ENCODE peak calls at places on chromosomes 13 and 19, in five cellular contexts. One of them, this sample, is unnamed.

GRCh38 chr19:2567580-2567979 is 91.7 kb downstream of the GADD45B start:
- DNase-seq in heart left ventricle: peak
- DNase-seq in breast epithelium: no peak
- DNase-seq in neural progenitor cell: no peak
- DNase-seq in mucosa of descending colon: peak
- DNase-seq in this sample: no peak

GRCh38 chr19:50639121-50640112 is at the start of gene SYT3:
- DNase-seq in neural progenitor cell: peak
- DNase-seq in mucosa of descending colon: peak
- DNase-seq in heart left ventricle: peak
- DNase-seq in breast epithelium: no peak
- DNase-seq in this sample: peak

GRCh38 chr13:50377726-50378270 is 362.6 kb downstream of the KCNRG start:
- DNase-seq in neural progenitor cell: no peak
- DNase-seq in mucosa of descending colon: no peak
- DNase-seq in heart left ventricle: no peak
- DNase-seq in breast epithelium: no peak
- DNase-seq in this sample: no peak

GRCh38 chr13:67134322-67135129 is 95.6 kb downstream of the PCDH9 start:
- DNase-seq in mucosa of descending colon: no peak
- DNase-seq in heart left ventricle: no peak
- DNase-seq in breast epithelium: no peak
- DNase-seq in neural progenitor cell: no peak
- DNase-seq in this sample: no peak

GRCh38 chr19:33291623-33292534 is 10.5 kb downstream of the CEBPA start:
- DNase-seq in mucosa of descending colon: peak
- DNase-seq in neural progenitor cell: no peak
- DNase-seq in breast epithelium: no peak
- DNase-seq in heart left ventricle: no peak
- DNase-seq in this sample: no peak

GRCh38 chr19:57212109-57212508 is 18.7 kb upstream of the AURKC start:
- DNase-seq in heart left ventricle: no peak
- DNase-seq in breast epithelium: no peak
- DNase-seq in neural progenitor cell: no peak
- DNase-seq in mucosa of descending colon: no peak
- DNase-seq in this sample: peak

GRCh38 chr13:43230989-43231388 is 207.6 kb downstream of the DNAJC15 start:
- DNase-seq in breast epithelium: no peak
- DNase-seq in heart left ventricle: no peak
- DNase-seq in neural progenitor cell: no peak
- DNase-seq in mucosa of descending colon: no peak
- DNase-seq in this sample: no peak

GRCh38 chr13:68063181-68063580 is 833.0 kb upstream of the PCDH9 start:
- DNase-seq in breast epithelium: no peak
- DNase-seq in heart left ventricle: no peak
- DNase-seq in mucosa of descending colon: no peak
- DNase-seq in neural progenitor cell: no peak
- DNase-seq in this sample: no peak

GRCh38 chr13:39132286-39132685 is 94.0 kb downstream of the NHLRC3 start:
- DNase-seq in mucosa of descending colon: no peak
- DNase-seq in breast epithelium: no peak
- DNase-seq in neural progenitor cell: no peak
- DNase-seq in heart left ventricle: no peak
- DNase-seq in this sample: no peak

GRCh38 chr13:114053026-114053425 is 79.2 kb upstream of the C13orf46 start:
- DNase-seq in breast epithelium: no peak
- DNase-seq in mucosa of descending colon: no peak
- DNase-seq in heart left ventricle: no peak
- DNase-seq in neural progenitor cell: no peak
- DNase-seq in this sample: peak

GRCh38 chr13:44267966-44268365 is 105.7 kb upstream of the SERP2 start:
- DNase-seq in breast epithelium: no peak
- DNase-seq in mucosa of descending colon: no peak
- DNase-seq in heart left ventricle: no peak
- DNase-seq in neural progenitor cell: no peak
- DNase-seq in this sample: peak

GRCh38 chr13:48533207-48533499 is 273 bp upstream of the RCBTB2 start:
- DNase-seq in heart left ventricle: no peak
- DNase-seq in mucosa of descending colon: no peak
- DNase-seq in breast epithelium: no peak
- DNase-seq in neural progenitor cell: no peak
- DNase-seq in this sample: peak

GRCh38 chr13:18947376-18947977 is 234.1 kb downstream of the TUBA3C start:
- DNase-seq in neural progenitor cell: no peak
- DNase-seq in mucosa of descending colon: no peak
- DNase-seq in breast epithelium: no peak
- DNase-seq in heart left ventricle: no peak
- DNase-seq in this sample: no peak

GRCh38 chr19:5343848-5344247 is 3.2 kb upstream of the PTPRS start:
- DNase-seq in breast epithelium: no peak
- DNase-seq in mucosa of descending colon: no peak
- DNase-seq in neural progenitor cell: no peak
- DNase-seq in heart left ventricle: no peak
- DNase-seq in this sample: peak

GRCh38 chr13:43266953-43267615 is 243.7 kb downstream of the DNAJC15 start:
- DNase-seq in neural progenitor cell: peak
- DNase-seq in mucosa of descending colon: no peak
- DNase-seq in heart left ventricle: no peak
- DNase-seq in breast epithelium: no peak
- DNase-seq in this sample: no peak

GRCh38 chr19:36423925-36424324 is 5.5 kb upstream of the ZFP82 start:
- DNase-seq in breast epithelium: no peak
- DNase-seq in neural progenitor cell: no peak
- DNase-seq in mucosa of descending colon: no peak
- DNase-seq in heart left ventricle: no peak
- DNase-seq in this sample: no peak

GRCh38 chr13:112924365-112924764 is 44.6 kb upstream of the MCF2L start:
- DNase-seq in neural progenitor cell: no peak
- DNase-seq in mucosa of descending colon: no peak
- DNase-seq in breast epithelium: no peak
- DNase-seq in heart left ventricle: no peak
- DNase-seq in this sample: no peak

GRCh38 chr19:14505488-14506239 is 9.7 kb upstream of the GIPC1 start:
- DNase-seq in breast epithelium: peak
- DNase-seq in mucosa of descending colon: peak
- DNase-seq in neural progenitor cell: peak
- DNase-seq in heart left ventricle: no peak
- DNase-seq in this sample: peak

GRCh38 chr19:35663981-35664380 is 2.3 kb upstream of the UPK1A start:
- DNase-seq in mucosa of descending colon: no peak
- DNase-seq in neural progenitor cell: no peak
- DNase-seq in heart left ventricle: no peak
- DNase-seq in breast epithelium: no peak
- DNase-seq in this sample: no peak

DNA sequence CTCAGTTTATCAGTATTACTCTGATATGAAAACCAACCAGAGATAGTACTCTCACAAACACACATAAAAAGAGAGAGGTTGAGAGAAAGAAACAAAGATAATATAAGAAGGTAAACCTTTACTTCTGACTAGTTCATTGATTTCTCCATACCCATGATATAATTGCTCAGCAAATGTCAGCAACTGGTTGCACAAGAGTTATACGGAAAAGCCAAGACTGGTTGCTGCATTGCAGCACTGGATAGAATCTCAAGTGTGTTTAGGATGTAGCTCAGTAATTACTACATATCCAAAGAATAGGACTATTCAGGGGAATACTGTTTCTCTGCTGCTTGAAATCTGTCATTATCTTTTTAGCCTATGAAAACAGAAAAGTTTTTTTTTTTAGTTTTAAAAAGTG is 1332.8 kb downstream of the OLFM4 start:
- DNase-seq in mucosa of descending colon: no peak
- DNase-seq in heart left ventricle: no peak
- DNase-seq in neural progenitor cell: no peak
- DNase-seq in breast epithelium: no peak
- DNase-seq in this sample: no peak
- H3K4me3 ChIP-seq in mucosa of descending colon: no peak
- H3K4me3 ChIP-seq in heart left ventricle: no peak
- H3K4me3 ChIP-seq in neural progenitor cell: no peak
- H3K4me3 ChIP-seq in breast epithelium: no peak
- H3K4me3 ChIP-seq in this sample: no peak

DNA sequence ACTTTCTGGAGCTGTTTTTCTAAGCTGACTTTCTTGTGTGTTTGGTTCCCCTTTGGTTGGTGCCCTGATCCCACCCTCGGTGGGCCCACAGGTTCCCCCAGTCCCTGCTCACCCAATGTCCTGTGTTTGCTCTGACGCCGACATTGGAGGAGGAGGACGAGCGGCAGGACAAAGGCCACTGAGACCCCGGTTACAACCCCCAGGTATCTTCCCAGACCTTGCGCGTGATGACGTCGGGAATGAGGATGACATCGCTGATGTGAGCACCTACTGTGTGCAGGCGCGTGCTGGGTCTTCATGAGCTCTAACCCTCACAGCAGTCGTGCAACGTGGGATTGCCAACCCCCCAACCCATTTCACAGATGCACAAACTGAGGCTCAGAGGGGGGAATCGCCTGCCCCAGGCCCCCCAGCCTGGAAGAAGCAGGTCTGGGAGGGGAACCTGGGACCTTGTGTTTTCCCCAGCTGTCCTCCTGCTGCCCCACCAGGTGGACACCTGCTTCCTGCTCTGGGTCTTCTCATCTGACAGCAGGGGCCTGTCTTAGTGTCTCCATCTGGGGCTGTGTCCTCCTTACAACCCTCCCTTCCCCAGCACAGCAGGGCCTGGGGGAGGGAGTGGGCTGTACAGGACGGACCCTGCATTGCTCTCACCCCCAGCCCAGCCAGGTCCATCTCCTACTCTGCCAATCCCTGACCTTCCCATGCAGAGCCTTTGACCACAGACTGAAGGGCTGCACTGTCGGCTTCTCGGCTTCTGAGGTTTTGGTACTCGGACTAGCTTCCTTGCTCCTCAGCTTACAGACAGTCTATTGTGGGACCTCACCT is 4.7 kb upstream of the LILRA6 start:
- DNase-seq in breast epithelium: no peak
- DNase-seq in heart left ventricle: no peak
- DNase-seq in mucosa of descending colon: no peak
- DNase-seq in neural progenitor cell: no peak
- DNase-seq in this sample: no peak
- H3K4me3 ChIP-seq in breast epithelium: no peak
- H3K4me3 ChIP-seq in heart left ventricle: no peak
- H3K4me3 ChIP-seq in mucosa of descending colon: no peak
- H3K4me3 ChIP-seq in neural progenitor cell: no peak
- H3K4me3 ChIP-seq in this sample: no peak

GRCh38 chr19:996051-996838 is 4.0 kb upstream of the GRIN3B start:
- DNase-seq in mucosa of descending colon: peak
- DNase-seq in breast epithelium: no peak
- DNase-seq in neural progenitor cell: peak
- DNase-seq in heart left ventricle: no peak
- DNase-seq in this sample: peak
- H3K4me3 ChIP-seq in mucosa of descending colon: no peak
- H3K4me3 ChIP-seq in breast epithelium: peak
- H3K4me3 ChIP-seq in neural progenitor cell: peak
- H3K4me3 ChIP-seq in heart left ventricle: no peak
- H3K4me3 ChIP-seq in this sample: peak

GRCh38 chr19:45881909-45882528 is 3.9 kb downstream of the IRF2BP1 start:
- DNase-seq in heart left ventricle: no peak
- DNase-seq in neural progenitor cell: no peak
- DNase-seq in mucosa of descending colon: peak
- DNase-seq in breast epithelium: no peak
- DNase-seq in this sample: no peak

GRCh38 chr19:45884682-45885555 is 1.0 kb downstream of the IRF2BP1 start:
- DNase-seq in heart left ventricle: peak
- DNase-seq in breast epithelium: no peak
- DNase-seq in mucosa of descending colon: no peak
- DNase-seq in neural progenitor cell: peak
- DNase-seq in this sample: no peak

GRCh38 chr19:45882652-45883585 is 3.0 kb downstream of the IRF2BP1 start:
- DNase-seq in breast epithelium: peak
- DNase-seq in neural progenitor cell: peak
- DNase-seq in heart left ventricle: peak
- DNase-seq in mucosa of descending colon: peak
- DNase-seq in this sample: peak

GRCh38 chr19:45883881-45884681 is 1.9 kb downstream of the IRF2BP1 start:
- DNase-seq in heart left ventricle: peak
- DNase-seq in neural progenitor cell: no peak
- DNase-seq in breast epithelium: no peak
- DNase-seq in mucosa of descending colon: peak
- DNase-seq in this sample: no peak

DNA sequence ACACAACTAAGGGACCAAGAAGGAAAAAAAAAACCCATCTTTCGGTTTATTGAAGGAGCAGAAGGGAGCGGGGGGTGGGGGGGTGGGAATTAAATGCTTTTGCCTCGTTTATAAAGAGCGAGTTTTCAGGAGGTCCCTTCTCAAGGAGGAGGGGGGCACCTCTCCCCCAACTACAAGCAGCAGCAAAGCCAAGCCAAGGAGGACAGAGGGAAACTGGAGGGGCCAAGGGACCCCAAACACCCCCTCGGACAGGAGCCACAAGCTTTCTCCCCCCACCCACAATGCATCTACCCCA is 2.4 kb downstream of the IRF2BP1 start:
- DNase-seq in mucosa of descending colon: no peak
- DNase-seq in neural progenitor cell: no peak
- DNase-seq in heart left ventricle: no peak
- DNase-seq in breast epithelium: no peak
- DNase-seq in this sample: no peak
- H3K4me3 ChIP-seq in mucosa of descending colon: no peak
- H3K4me3 ChIP-seq in neural progenitor cell: no peak
- H3K4me3 ChIP-seq in heart left ventricle: no peak
- H3K4me3 ChIP-seq in breast epithelium: peak
- H3K4me3 ChIP-seq in this sample: peak

This sample was measured in AG10803.